ENCODE peak calls at places on chromosome 7, in eight cellular contexts. W is CD4-positive, alpha-beta memory T cell; L is sigmoid colon; X is HCT116; O is tibial nerve; T is OCI-LY7; B is pancreas; M is stomach. H is an unnamed sample.

GRCh38 chr7:113918946-113919345 is at the start of gene PPP1R3A:
- DNase-seq in W (no peak), L (no peak), X (no peak), O (no peak), T (no peak), B (no peak), M (no peak), H (no peak)

GRCh38 chr7:41298343-41298875 is 404.5 kb downstream of the INHBA start:
- DNase-seq in W (no peak), L (no peak), X (no peak), O (no peak), T (no peak), B (no peak), M (no peak), H (no peak)

GRCh38 chr7:106840342-106840741 is 24.7 kb upstream of the PIK3CG start:
- DNase-seq in W (no peak), L (no peak), X (no peak), O (no peak), T (no peak), B (no peak), M (no peak), H (no peak)

GRCh38 chr7:78770422-78771410 is 682.8 kb downstream of the MAGI2 start:
- DNase-seq in W (no peak), L (no peak), X (no peak), O (no peak), T (no peak), B (no peak), M (no peak), H (peak; percentile 55)

GRCh38 chr7:73828107-73828803 is 2.5 kb upstream of the CLDN4 start:
- DNase-seq in W (no peak), L (no peak), X (peak; percentile 90), O (no peak), T (no peak), B (no peak), M (peak; percentile 63), H (no peak)

GRCh38 chr7:96219382-96220130 is 102.3 kb downstream of the SLC25A13 start:
- DNase-seq in W (no peak), L (no peak), X (peak; percentile 22), O (peak; percentile 9), T (no peak), B (no peak), M (no peak), H (peak; percentile 42)

GRCh38 chr7:22561895-22562593 is 62.1 kb upstream of the STEAP1B start:
- DNase-seq in W (no peak), L (no peak), X (no peak), O (no peak), T (no peak), B (no peak), M (no peak), H (no peak)

GRCh38 chr7:12549106-12549505 is 21.4 kb upstream of the SCIN start:
- DNase-seq in W (no peak), L (no peak), X (no peak), O (no peak), T (no peak), B (no peak), M (no peak), H (no peak)

GRCh38 chr7:2203551-2204300 is 29.0 kb downstream of the MAD1L1 start:
- DNase-seq in W (no peak), L (peak; percentile 67), X (no peak), O (no peak), T (peak; percentile 20), B (no peak), M (no peak), H (no peak)

GRCh38 chr7:23062452-23062851 is 43.1 kb upstream of the KLHL7 start:
- DNase-seq in W (no peak), L (no peak), X (no peak), O (no peak), T (no peak), B (no peak), M (no peak), H (no peak)

GRCh38 chr7:76338298-76339084 is 20.3 kb downstream of the YWHAG start:
- DNase-seq in W (no peak), L (no peak), X (no peak), O (no peak), T (no peak), B (no peak), M (no peak), H (no peak)

GRCh38 chr7:2633538-2634264 is 1.9 kb downstream of the TTYH3 start:
- DNase-seq in W (peak; percentile 10), L (peak; percentile 86), X (no peak), O (no peak), T (no peak), B (no peak), M (no peak), H (peak; percentile 27)

GRCh38 chr7:135672560-135673359 is 10.4 kb downstream of the STMP1 start:
- DNase-seq in W (peak; percentile 11), L (no peak), X (peak; percentile 37), O (peak; percentile 41), T (peak; percentile 50), B (no peak), M (no peak), H (peak; percentile 47)

GRCh38 chr7:47580175-47580701 is 1.7 kb downstream of the TNS3 start:
- DNase-seq in W (no peak), L (no peak), X (no peak), O (no peak), T (no peak), B (peak; percentile 79), M (peak; percentile 74), H (peak; percentile 91)

GRCh38 chr7:21934824-21935223 is 10.9 kb downstream of the CDCA7L start:
- DNase-seq in W (no peak), L (no peak), X (no peak), O (no peak), T (no peak), B (no peak), M (no peak), H (no peak)

GRCh38 chr7:40884226-40884625 is 749.4 kb downstream of the SUGCT start:
- DNase-seq in W (no peak), L (no peak), X (no peak), O (no peak), T (no peak), B (no peak), M (no peak), H (no peak)

GRCh38 chr7:150439926-150440325 is 10.5 kb upstream of the GIMAP8 start:
- DNase-seq in W (no peak), L (no peak), X (no peak), O (no peak), T (no peak), B (no peak), M (no peak), H (no peak)

GRCh38 chr7:64849250-64849923 is 53.7 kb upstream of the ZNF273 start:
- DNase-seq in W (no peak), L (no peak), X (no peak), O (no peak), T (peak; percentile 38), B (no peak), M (no peak), H (peak; percentile 66)

GRCh38 chr7:94561841-94562514 is 52.4 kb downstream of the CASD1 start:
- DNase-seq in W (no peak), L (no peak), X (no peak), O (no peak), T (no peak), B (no peak), M (no peak), H (no peak)

GRCh38 chr7:155569681-155570080 is 23.3 kb upstream of the CNPY1 start:
- DNase-seq in W (no peak), L (no peak), X (no peak), O (no peak), T (no peak), B (no peak), M (no peak), H (no peak)

GRCh38 chr7:64832136-64832535 is 37.9 kb downstream of the ZNF138 start:
- DNase-seq in W (no peak), L (no peak), X (no peak), O (no peak), T (no peak), B (no peak), M (no peak), H (no peak)

GRCh38 chr7:138784692-138785091 is 13.1 kb upstream of the TMEM213 start:
- DNase-seq in W (no peak), L (no peak), X (no peak), O (no peak), T (no peak), B (no peak), M (no peak), H (no peak)
- H3K4me1 ChIP-seq in W (no peaks in the 10 kb centered on the region), L (no peaks in the 10 kb centered on the region), X (peaks cover 13% of the 10 kb centered on the region), O (no peaks in the 10 kb centered on the region), T (no peaks in the 10 kb centered on the region), B (no peaks in the 10 kb centered on the region), M (no peaks in the 10 kb centered on the region), H (peaks cover 3% of the 10 kb centered on the region)

DNA sequence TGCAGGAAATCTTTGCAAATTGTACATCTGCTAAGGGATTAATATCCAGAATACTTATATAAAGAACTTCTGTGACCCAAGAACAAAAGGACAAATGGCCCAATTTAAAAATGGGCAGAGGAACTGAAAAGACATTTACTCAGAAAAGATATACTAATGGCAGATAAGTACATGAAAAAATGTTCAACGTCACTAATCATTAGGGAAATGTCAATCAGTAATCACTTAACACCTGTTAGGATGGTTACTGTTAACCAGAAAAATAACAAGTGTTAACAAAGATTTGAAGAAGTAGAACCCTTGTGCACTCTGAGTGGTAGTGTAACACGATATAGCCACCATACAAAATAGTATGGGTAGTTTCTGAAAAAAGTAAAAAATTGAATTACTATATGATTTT is 6.2 kb downstream of the DBF4 start:
- DNase-seq in W (no peak), L (no peak), X (no peak), O (no peak), T (no peak), B (no peak), M (no peak), H (no peak)
- H3K36me3 ChIP-seq in W (peaks cover 6% of the 10 kb centered on the region), L (no peaks in the 10 kb centered on the region), X (peaks cover 44% of the 10 kb centered on the region), O (no peaks in the 10 kb centered on the region), T (peaks cover 97% of the 10 kb centered on the region), B (no peaks in the 10 kb centered on the region), M (peaks cover 18% of the 10 kb centered on the region), H (peaks cover 70% of the 10 kb centered on the region)

DNA sequence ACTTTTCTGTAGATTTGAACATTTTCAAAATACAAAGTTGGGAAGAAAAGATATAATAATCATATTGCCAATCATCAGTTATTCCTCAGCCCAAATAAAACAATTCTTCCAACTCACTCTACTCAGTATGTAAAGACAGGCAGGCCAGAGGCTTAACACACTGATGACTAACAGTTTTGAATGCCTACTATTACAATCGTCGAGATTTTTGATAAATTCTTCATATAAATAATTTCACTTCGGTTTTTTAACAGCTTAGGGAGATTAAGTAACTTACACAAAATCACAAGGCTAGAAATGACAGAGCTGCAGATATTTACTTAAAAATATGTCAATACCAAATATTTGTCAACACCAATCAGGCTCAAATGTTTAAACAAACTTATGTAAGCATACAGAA is 17.5 kb downstream of the CYTH3 start:
- DNase-seq in W (no peak), L (no peak), X (no peak), O (no peak), T (no peak), B (no peak), M (no peak), H (no peak)
- H3K4me3 ChIP-seq in W (no peak overlapping the region), L (no peak overlapping the region), X (no peak overlapping the region), O (no peak overlapping the region), T (no peak overlapping the region), B (no peak overlapping the region), M (no peak overlapping the region), H (no peak overlapping the region)

DNA sequence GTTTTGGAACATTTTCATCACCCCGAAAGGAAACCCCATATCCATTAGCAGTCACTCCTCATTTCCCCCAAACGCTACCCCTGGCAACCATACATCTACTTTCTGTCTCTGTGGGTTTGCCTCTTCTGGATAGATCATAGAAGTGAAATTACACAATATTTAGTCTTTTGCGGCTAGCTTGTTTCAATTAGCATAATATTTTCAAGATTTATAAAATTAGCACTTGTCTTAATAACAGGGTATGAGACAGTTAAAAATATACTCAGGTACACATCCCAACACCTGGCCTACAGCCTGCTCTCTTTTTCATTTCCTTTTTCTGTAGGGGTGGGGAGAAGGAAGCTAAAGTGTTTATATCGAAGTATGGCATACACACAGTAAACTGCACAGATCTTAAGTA is 81.4 kb upstream of the LRGUK start:
- DNase-seq in W (no peak), L (no peak), X (no peak), O (no peak), T (peak; percentile 74), B (no peak), M (no peak), H (no peak)
- H3K4me1 ChIP-seq in W (no peaks in the 10 kb centered on the region), L (no peaks in the 10 kb centered on the region), X (no peaks in the 10 kb centered on the region), O (no peaks in the 10 kb centered on the region), T (peaks cover 83% of the 10 kb centered on the region), B (no peaks in the 10 kb centered on the region), M (no peaks in the 10 kb centered on the region), H (peaks cover 14% of the 10 kb centered on the region)

H was measured in HAP-1.